ENCODE peak calls at places on chromosomes 16 and 17, in ten cellular contexts. S is adrenal gland, F is heart left ventricle, I is tibial nerve, Z is thoracic aorta, G is ascending aorta, X is body of pancreas, R is A549, N is esophagus squamous epithelium, P is IMR-90. E is an unnamed sample.

GRCh38 chr17:62724398-62725146 is 83.5 kb downstream of the MARCHF10 start:
- DNase-seq in R (no peak), G (no peak), P (peak; percentile 44), Z (no peak), X (no peak), N (no peak), F (no peak), S (peak; percentile 8), I (no peak), E (peak; percentile 49)

GRCh38 chr16:49776085-49776501 is 79.8 kb downstream of the ZNF423 start:
- DNase-seq in Z (no peak), G (no peak), R (no peak), I (no peak), N (no peak), F (peak; percentile 70), P (no peak), S (peak; percentile 3), X (no peak), E (no peak)

GRCh38 chr16:12137344-12138094 is 161.0 kb downstream of the SNX29 start:
- DNase-seq in R (no peak), P (no peak), N (no peak), G (no peak), X (no peak), Z (no peak), F (no peak), S (peak; percentile 8), I (no peak), E (peak; percentile 57)

GRCh38 chr16:70770968-70771552 is 29.9 kb downstream of the VAC14 start:
- DNase-seq in X (peak; percentile 57), Z (no peak), G (peak; percentile 78), I (peak; percentile 45), R (peak; percentile 70), F (peak; percentile 35), S (peak; percentile 84), P (peak; percentile 54), N (no peak), E (peak; percentile 51)

GRCh38 chr16:10868562-10869469 is 8.2 kb upstream of the CIITA start:
- DNase-seq in P (no peak), S (peak; percentile 59), R (no peak), Z (no peak), F (peak; percentile 75), X (no peak), N (peak; percentile 28), I (no peak), G (no peak), E (no peak)

GRCh38 chr16:10949424-10949970 is 5.1 kb downstream of the CLEC16A start:
- DNase-seq in G (peak; percentile 78), N (no peak), I (no peak), R (peak; percentile 42), S (no peak), P (no peak), Z (no peak), F (no peak), X (no peak), E (no peak)

GRCh38 chr17:66799839-66800537 is 34.9 kb upstream of the CACNG5 start:
- DNase-seq in G (peak; percentile 61), N (no peak), F (no peak), X (no peak), R (no peak), S (peak; percentile 31), P (no peak), I (no peak), Z (no peak), E (no peak)

GRCh38 chr17:13160281-13160680 is 142.5 kb upstream of the ELAC2 start:
- DNase-seq in Z (no peak), G (no peak), X (no peak), R (no peak), F (no peak), P (peak; percentile 6), N (no peak), I (no peak), S (no peak), E (no peak)

GRCh38 chr16:26705346-26705745 is 361.4 kb upstream of the C16orf82 start:
- DNase-seq in F (no peak), Z (no peak), X (no peak), R (no peak), S (no peak), G (no peak), N (no peak), P (no peak), I (no peak), E (no peak)

GRCh38 chr16:67936124-67936875 is at the start of gene PSMB10:
- DNase-seq in P (peak; percentile 72), Z (no peak), S (peak; percentile 58), F (peak; percentile 71), N (peak; percentile 35), R (no peak), X (peak; percentile 60), I (no peak), G (peak; percentile 84), E (no peak)

GRCh38 chr16:80142940-80143339 is 397.9 kb upstream of the DYNLRB2 start:
- DNase-seq in Z (no peak), X (no peak), G (no peak), F (no peak), P (no peak), S (no peak), I (no peak), N (no peak), R (no peak), E (no peak)

GRCh38 chr17:49494937-49495841 is at the start of gene NGFR:
- DNase-seq in I (no peak), R (no peak), N (no peak), X (no peak), S (no peak), P (peak; percentile 13), F (no peak), G (no peak), Z (no peak), E (no peak)

GRCh38 chr17:70187383-70187782 is 18.1 kb downstream of the KCNJ2 start:
- DNase-seq in F (no peak), P (peak; percentile 67), N (no peak), I (no peak), R (no peak), Z (no peak), G (no peak), S (no peak), X (no peak), E (no peak)

GRCh38 chr16:4017807-4018206 is 98.4 kb downstream of the ADCY9 start:
- DNase-seq in I (no peak), X (no peak), N (no peak), P (no peak), Z (no peak), R (no peak), F (no peak), S (no peak), G (no peak), E (no peak)

GRCh38 chr16:64773184-64773583 is 348.7 kb downstream of the CDH11 start:
- DNase-seq in G (no peak), F (no peak), X (no peak), I (no peak), S (no peak), P (no peak), Z (no peak), N (no peak), R (no peak), E (no peak)

GRCh38 chr17:65657251-65657828 is 95.9 kb upstream of the AXIN2 start:
- DNase-seq in I (no peak), P (no peak), R (no peak), F (no peak), N (no peak), G (no peak), S (no peak), Z (no peak), X (no peak), E (no peak)
- H3K27ac ChIP-seq in I (no peak overlapping the region), P (no peak overlapping the region), R (no peak overlapping the region), F (no peak overlapping the region), N (no peak overlapping the region), G (no peak overlapping the region), S (no peak overlapping the region), Z (no peak overlapping the region), X (no peak overlapping the region), E (no peak overlapping the region)

DNA sequence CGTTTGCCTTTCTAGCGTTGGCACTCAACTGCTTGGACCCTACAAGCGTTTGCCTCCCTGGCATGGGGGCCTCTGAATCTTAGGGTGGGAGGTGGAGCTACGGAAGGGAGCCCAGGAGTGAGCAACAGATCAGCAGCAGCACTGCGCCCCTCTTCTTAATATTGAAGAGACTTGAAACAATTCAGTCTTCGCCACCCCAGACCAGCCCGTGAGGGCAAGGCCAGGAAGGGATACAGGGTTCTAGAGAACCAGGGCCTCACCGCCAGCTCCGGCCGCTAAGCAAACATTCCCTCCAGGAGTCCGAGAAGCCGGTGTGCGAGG is 1.5 kb upstream of the GPRC5C start:
- DNase-seq in I (no peak), F (no peak), P (no peak), N (no peak), R (peak; percentile 43), Z (no peak), S (no peak), X (no peak), G (peak; percentile 68), E (no peak)
- H3K4me1 ChIP-seq in I (peaks cover 43% of the 10 kb centered on the region), F (peaks cover 19% of the 10 kb centered on the region), P (no peaks in the 10 kb centered on the region), N (peaks cover 27% of the 10 kb centered on the region), R (peaks cover 42% of the 10 kb centered on the region), Z (peaks cover 55% of the 10 kb centered on the region), S (peaks cover 29% of the 10 kb centered on the region), X (peaks cover 71% of the 10 kb centered on the region), G (peaks cover 9% of the 10 kb centered on the region), E (no peaks in the 10 kb centered on the region)

GRCh38 chr17:59830846-59831486 is 61.8 kb downstream of the TUBD1 start:
- DNase-seq in Z (no peak), S (no peak), N (no peak), G (no peak), X (no peak), R (peak; percentile 58), I (no peak), F (no peak), P (no peak), E (peak; percentile 36)

GRCh38 chr17:59830007-59830630 is 62.6 kb downstream of the TUBD1 start:
- DNase-seq in N (no peak), G (no peak), I (no peak), F (no peak), X (no peak), P (peak; percentile 63), Z (no peak), S (no peak), R (peak; percentile 93), E (no peak)

GRCh38 chr17:59828478-59828760 is 64.3 kb downstream of the TUBD1 start:
- DNase-seq in S (no peak), R (no peak), P (no peak), I (no peak), Z (no peak), N (no peak), F (no peak), X (no peak), G (no peak), E (no peak)

GRCh38 chr17:59827721-59828477 is 64.8 kb downstream of the TUBD1 start:
- DNase-seq in S (no peak), R (peak; percentile 89), Z (no peak), P (no peak), N (no peak), X (no peak), I (no peak), G (no peak), F (no peak), E (peak; percentile 78)

GRCh38 chr17:59829217-59830006 is 63.3 kb downstream of the TUBD1 start:
- DNase-seq in R (peak; percentile 100), P (peak; percentile 98), Z (no peak), G (no peak), F (peak; percentile 56), N (no peak), S (peak; percentile 77), I (no peak), X (no peak), E (peak; percentile 99)
- H3K27ac ChIP-seq in R (peak overlapping the region; percentile 96), P (peak overlapping the region; percentile 100), Z (peak overlapping the region; percentile 71), G (peak overlapping the region; percentile 76), F (peak overlapping the region; percentile 57), N (peak overlapping the region; percentile 75), S (peak overlapping the region; percentile 76), I (peak overlapping the region; percentile 78), X (peak overlapping the region; percentile 85), E (peak overlapping the region; percentile 73)

GRCh38 chr17:2070241-2071023 is 15.5 kb downstream of the HIC1 start:
- DNase-seq in I (no peak), X (peak; percentile 47), S (no peak), P (no peak), G (no peak), Z (no peak), F (no peak), R (no peak), N (no peak), E (no peak)
- H3K4me1 ChIP-seq in I (peaks cover 80% of the 10 kb centered on the region), X (peaks cover 13% of the 10 kb centered on the region), S (peaks cover 40% of the 10 kb centered on the region), P (peaks cover 60% of the 10 kb centered on the region), G (no peaks in the 10 kb centered on the region), Z (peaks cover 32% of the 10 kb centered on the region), F (peaks cover 44% of the 10 kb centered on the region), R (no peaks in the 10 kb centered on the region), N (peaks cover 64% of the 10 kb centered on the region), E (peaks cover 10% of the 10 kb centered on the region)